ENCODE peak calls at places on chromosome 5, in ten cellular contexts. R, Q, D, H, S, T, J, E, Y and C are unnamed samples.

GRCh38 chr5:10528056-10528816 is 35.6 kb upstream of the ANKRD33B start:
- DNase-seq in R (no peak), Q (peak; percentile 60), D (no peak), H (no peak), S (no peak), T (peak; percentile 80), J (no peak), E (no peak), Y (no peak), C (no peak)

GRCh38 chr5:60036539-60036938 is 143.0 kb upstream of the PDE4D start:
- DNase-seq in R (no peak), Q (no peak), D (no peak), H (no peak), S (no peak), T (no peak), J (no peak), E (no peak), Y (no peak), C (no peak)

GRCh38 chr5:35830587-35830986 is 26.1 kb upstream of the IL7R start:
- DNase-seq in R (no peak), Q (peak; percentile 42), D (no peak), H (no peak), S (no peak), T (no peak), J (no peak), E (no peak), Y (no peak), C (no peak)

GRCh38 chr5:173187054-173187743 is 42.9 kb downstream of the BNIP1 start:
- DNase-seq in R (no peak), Q (no peak), D (peak; percentile 45), H (no peak), S (no peak), T (no peak), J (peak; percentile 4), E (no peak), Y (no peak), C (no peak)

GRCh38 chr5:79785983-79786382 is 96.3 kb downstream of the CMYA5 start:
- DNase-seq in R (no peak), Q (no peak), D (no peak), H (no peak), S (no peak), T (no peak), J (no peak), E (no peak), Y (no peak), C (no peak)

GRCh38 chr5:69038539-69038938 is 55.3 kb upstream of the SLC30A5 start:
- DNase-seq in R (no peak), Q (no peak), D (no peak), H (no peak), S (no peak), T (no peak), J (no peak), E (no peak), Y (no peak), C (no peak)

GRCh38 chr5:137619191-137619870 is 116.6 kb downstream of the KLHL3 start:
- DNase-seq in R (no peak), Q (peak; percentile 75), D (no peak), H (no peak), S (peak; percentile 20), T (peak; percentile 77), J (no peak), E (no peak), Y (peak; percentile 75), C (peak; percentile 87)

GRCh38 chr5:168317521-168318147 is 26.2 kb downstream of the WWC1 start:
- DNase-seq in R (peak; percentile 95), Q (peak; percentile 97), D (no peak), H (no peak), S (no peak), T (no peak), J (no peak), E (no peak), Y (no peak), C (no peak)

GRCh38 chr5:157994271-157994691 is 135.3 kb upstream of the CLINT1 start:
- DNase-seq in R (no peak), Q (no peak), D (peak; percentile 53), H (no peak), S (no peak), T (no peak), J (no peak), E (no peak), Y (no peak), C (no peak)

GRCh38 chr5:3827624-3828023 is 232.0 kb downstream of the IRX1 start:
- DNase-seq in R (no peak), Q (no peak), D (no peak), H (no peak), S (no peak), T (no peak), J (no peak), E (no peak), Y (no peak), C (no peak)

GRCh38 chr5:38463634-38464521 is 92.6 kb downstream of the LIFR start:
- DNase-seq in R (peak; percentile 83), Q (peak; percentile 90), D (no peak), H (no peak), S (no peak), T (no peak), J (no peak), E (no peak), Y (no peak), C (no peak)

GRCh38 chr5:172149073-172149472 is 39.0 kb downstream of the STK10 start:
- DNase-seq in R (no peak), Q (peak; percentile 50), D (no peak), H (no peak), S (no peak), T (no peak), J (no peak), E (no peak), Y (no peak), C (no peak)

GRCh38 chr5:43413966-43414365 is 1.8 kb upstream of the CCL28 start:
- DNase-seq in R (no peak), Q (no peak), D (no peak), H (no peak), S (no peak), T (no peak), J (no peak), E (no peak), Y (no peak), C (no peak)

GRCh38 chr5:40399349-40399748 is 280.4 kb upstream of the PTGER4 start:
- DNase-seq in R (no peak), Q (peak; percentile 56), D (no peak), H (no peak), S (no peak), T (no peak), J (no peak), E (no peak), Y (no peak), C (no peak)

GRCh38 chr5:144531191-144531590 is 360.5 kb downstream of the KCTD16 start:
- DNase-seq in R (no peak), Q (no peak), D (no peak), H (no peak), S (no peak), T (peak; percentile 82), J (no peak), E (no peak), Y (no peak), C (no peak)

GRCh38 chr5:178145965-178146820 is 7.5 kb downstream of the NHP2 start:
- DNase-seq in R (peak; percentile 82), Q (peak; percentile 48), D (peak; percentile 84), H (peak; percentile 43), S (no peak), T (peak; percentile 21), J (peak; percentile 55), E (peak; percentile 68), Y (peak; percentile 79), C (peak; percentile 82)

GRCh38 chr5:1818784-1819183 is 17.6 kb downstream of the NDUFS6 start:
- DNase-seq in R (no peak), Q (no peak), D (no peak), H (no peak), S (no peak), T (no peak), J (no peak), E (no peak), Y (no peak), C (no peak)

GRCh38 chr5:178314066-178314660 is 81.6 kb upstream of the PHYKPL start:
- DNase-seq in R (no peak), Q (no peak), D (no peak), H (no peak), S (no peak), T (no peak), J (no peak), E (no peak), Y (peak; percentile 33), C (no peak)